ENCODE peak calls at places on chromosome 3, in seven cellular contexts. Y, E, C, Z, N, I and L are unnamed samples.

GRCh38 chr3:21447471-21448205 is 303.4 kb downstream of the ZNF385D start:
- DNase-seq in Y (no peak), E (no peak), C (no peak), Z (no peak), N (no peak), I (no peak), L (no peak)

GRCh38 chr3:41898631-41899030 is 63.3 kb downstream of the ULK4 start:
- DNase-seq in Y (no peak), E (no peak), C (no peak), Z (no peak), N (no peak), I (no peak), L (no peak)

GRCh38 chr3:36944641-36945270 is at the start of gene TRANK1:
- DNase-seq in Y (peak), E (peak), C (no peak), Z (peak), N (peak), I (peak), L (no peak)

GRCh38 chr3:27758083-27758482 is 36.0 kb upstream of the EOMES start:
- DNase-seq in Y (no peak), E (no peak), C (no peak), Z (peak), N (no peak), I (peak), L (no peak)

GRCh38 chr3:111936191-111936841 is 42.5 kb upstream of the ABHD10 start:
- DNase-seq in Y (no peak), E (no peak), C (no peak), Z (no peak), N (no peak), I (no peak), L (no peak)

GRCh38 chr3:120160050-120160449 is 65.8 kb upstream of the GSK3B start:
- DNase-seq in Y (peak), E (no peak), C (no peak), Z (peak), N (no peak), I (no peak), L (no peak)

GRCh38 chr3:44348993-44349392 is 10.4 kb downstream of the TCAIM start:
- DNase-seq in Y (no peak), E (no peak), C (no peak), Z (no peak), N (no peak), I (no peak), L (no peak)

GRCh38 chr3:97658670-97659285 is 105.8 kb upstream of the ARL6 start:
- DNase-seq in Y (no peak), E (no peak), C (no peak), Z (no peak), N (no peak), I (no peak), L (no peak)

GRCh38 chr3:125381743-125382142 is 6.6 kb upstream of the ZNF148 start:
- DNase-seq in Y (no peak), E (no peak), C (no peak), Z (peak), N (no peak), I (peak), L (no peak)

GRCh38 chr3:29583861-29584260 is 303.0 kb downstream of the RBMS3 start:
- DNase-seq in Y (no peak), E (no peak), C (no peak), Z (no peak), N (no peak), I (no peak), L (no peak)

GRCh38 chr3:51709004-51709420 is 2.1 kb downstream of the GRM2 start:
- DNase-seq in Y (peak), E (no peak), C (no peak), Z (no peak), N (no peak), I (no peak), L (no peak)

GRCh38 chr3:157130881-157131251 is 29.1 kb downstream of the CCNL1 start:
- DNase-seq in Y (no peak), E (no peak), C (no peak), Z (no peak), N (no peak), I (no peak), L (no peak)

GRCh38 chr3:195154793-195155535 is 116.0 kb downstream of the XXYLT1 start:
- DNase-seq in Y (peak), E (no peak), C (peak), Z (no peak), N (no peak), I (no peak), L (no peak)

GRCh38 chr3:176799675-176800074 is 397.6 kb downstream of the TBL1XR1 start:
- DNase-seq in Y (no peak), E (no peak), C (no peak), Z (no peak), N (no peak), I (no peak), L (no peak)

GRCh38 chr3:188439080-188439479 is 285.1 kb downstream of the LPP start:
- DNase-seq in Y (no peak), E (no peak), C (no peak), Z (peak), N (no peak), I (peak), L (no peak)

GRCh38 chr3:139299261-139300132 is 44.3 kb upstream of the MRPS22 start:
- DNase-seq in Y (no peak), E (no peak), C (no peak), Z (no peak), N (no peak), I (no peak), L (peak)